ENCODE peak calls at places on chromosomes 6 and 20, in five cellular contexts. One of them, this sample, is unnamed.

GRCh38 chr6:90175627-90176538 is 120.8 kb downstream of the BACH2 start:
- DNase-seq in psoas muscle: no peak
- DNase-seq in aorta: no peak
- DNase-seq in WTC11: no peak
- DNase-seq in gastrocnemius medialis: no peak
- DNase-seq in this sample: peak; percentile 54

GRCh38 chr6:181049-181654 is 111.1 kb upstream of the DUSP22 start:
- DNase-seq in psoas muscle: no peak
- DNase-seq in aorta: no peak
- DNase-seq in WTC11: no peak
- DNase-seq in gastrocnemius medialis: no peak
- DNase-seq in this sample: no peak

GRCh38 chr6:41940759-41941279 is 789 bp downstream of the CCND3 start:
- DNase-seq in psoas muscle: peak; percentile 70
- DNase-seq in aorta: peak; percentile 85
- DNase-seq in WTC11: peak; percentile 54
- DNase-seq in gastrocnemius medialis: no peak
- DNase-seq in this sample: no peak

GRCh38 chr20:46945465-46945864 is 50.8 kb downstream of the EYA2 start:
- DNase-seq in psoas muscle: no peak
- DNase-seq in aorta: no peak
- DNase-seq in WTC11: no peak
- DNase-seq in gastrocnemius medialis: no peak
- DNase-seq in this sample: no peak

GRCh38 chr6:13908955-13909381 is 15.8 kb upstream of the RNF182 start:
- DNase-seq in psoas muscle: no peak
- DNase-seq in aorta: no peak
- DNase-seq in WTC11: peak; percentile 40
- DNase-seq in gastrocnemius medialis: peak; percentile 4
- DNase-seq in this sample: no peak

GRCh38 chr6:44100088-44100550 is 27.1 kb downstream of the MRPL14 start:
- DNase-seq in psoas muscle: no peak
- DNase-seq in aorta: no peak
- DNase-seq in WTC11: peak; percentile 37
- DNase-seq in gastrocnemius medialis: no peak
- DNase-seq in this sample: no peak

GRCh38 chr20:33846291-33846916 is 35.3 kb downstream of the CHMP4B start:
- DNase-seq in psoas muscle: peak; percentile 58
- DNase-seq in aorta: no peak
- DNase-seq in WTC11: no peak
- DNase-seq in gastrocnemius medialis: peak; percentile 17
- DNase-seq in this sample: no peak

GRCh38 chr20:561437-562231 is 18.0 kb upstream of the CSNK2A1 start:
- DNase-seq in psoas muscle: peak; percentile 66
- DNase-seq in aorta: no peak
- DNase-seq in WTC11: peak; percentile 83
- DNase-seq in gastrocnemius medialis: peak; percentile 40
- DNase-seq in this sample: no peak

GRCh38 chr20:62881662-62882395 is 20.2 kb upstream of the TCFL5 start:
- DNase-seq in psoas muscle: peak; percentile 49
- DNase-seq in aorta: peak; percentile 71
- DNase-seq in WTC11: no peak
- DNase-seq in gastrocnemius medialis: no peak
- DNase-seq in this sample: no peak

GRCh38 chr20:32522775-32523612 is 62.1 kb downstream of the NOL4L start:
- DNase-seq in psoas muscle: no peak
- DNase-seq in aorta: no peak
- DNase-seq in WTC11: no peak
- DNase-seq in gastrocnemius medialis: no peak
- DNase-seq in this sample: peak; percentile 40

GRCh38 chr20:63273635-63274380 is 1.2 kb downstream of the ARFGAP1 start:
- DNase-seq in psoas muscle: no peak
- DNase-seq in aorta: no peak
- DNase-seq in WTC11: no peak
- DNase-seq in gastrocnemius medialis: no peak
- DNase-seq in this sample: no peak

GRCh38 chr6:47700051-47700450 is 1.7 kb downstream of the ADGRF4 start:
- DNase-seq in psoas muscle: no peak
- DNase-seq in aorta: no peak
- DNase-seq in WTC11: no peak
- DNase-seq in gastrocnemius medialis: no peak
- DNase-seq in this sample: no peak

GRCh38 chr6:169976301-169977081 is 225.1 kb downstream of the ERMARD start:
- DNase-seq in psoas muscle: no peak
- DNase-seq in aorta: peak; percentile 69
- DNase-seq in WTC11: no peak
- DNase-seq in gastrocnemius medialis: no peak
- DNase-seq in this sample: peak; percentile 33

GRCh38 chr6:1616556-1617463 is 7.1 kb downstream of the FOXC1 start:
- DNase-seq in psoas muscle: peak; percentile 13
- DNase-seq in aorta: no peak
- DNase-seq in WTC11: no peak
- DNase-seq in gastrocnemius medialis: no peak
- DNase-seq in this sample: no peak

GRCh38 chr20:45176526-45176925 is 1.8 kb downstream of the PI3 start:
- DNase-seq in psoas muscle: no peak
- DNase-seq in aorta: no peak
- DNase-seq in WTC11: no peak
- DNase-seq in gastrocnemius medialis: no peak
- DNase-seq in this sample: no peak

GRCh38 chr6:134678436-134678889 is 271.4 kb downstream of the ALDH8A1 start:
- DNase-seq in psoas muscle: no peak
- DNase-seq in aorta: no peak
- DNase-seq in WTC11: no peak
- DNase-seq in gastrocnemius medialis: no peak
- DNase-seq in this sample: no peak

GRCh38 chr6:149852180-149852579 is 12.0 kb downstream of the LRP11 start:
- DNase-seq in psoas muscle: peak; percentile 72
- DNase-seq in aorta: no peak
- DNase-seq in WTC11: no peak
- DNase-seq in gastrocnemius medialis: no peak
- DNase-seq in this sample: peak; percentile 49

This sample was measured in CD14-positive monocyte.